ENCODE peak calls at places on chromosome 9, in four cellular contexts. One of them, this sample, is unnamed.

GRCh38 chr9:100601216-100601615 is 23.3 kb downstream of the CAVIN4 start:
- DNase-seq in HFF-Myc: peak; percentile 41
- DNase-seq in epithelial cell of proximal tubule: no peak
- DNase-seq in foreskin fibroblast: peak; percentile 32
- DNase-seq in this sample: no peak

GRCh38 chr9:124366476-124367220 is 48.6 kb downstream of the PSMB7 start:
- DNase-seq in HFF-Myc: no peak
- DNase-seq in epithelial cell of proximal tubule: no peak
- DNase-seq in foreskin fibroblast: peak; percentile 61
- DNase-seq in this sample: peak; percentile 21

GRCh38 chr9:116318463-116319271 is 165.1 kb downstream of the PAPPA start:
- DNase-seq in HFF-Myc: peak; percentile 63
- DNase-seq in epithelial cell of proximal tubule: no peak
- DNase-seq in foreskin fibroblast: peak; percentile 83
- DNase-seq in this sample: no peak

GRCh38 chr9:95313010-95313498 is 4.5 kb downstream of the FANCC start:
- DNase-seq in HFF-Myc: no peak
- DNase-seq in epithelial cell of proximal tubule: peak; percentile 32
- DNase-seq in foreskin fibroblast: peak; percentile 49
- DNase-seq in this sample: peak; percentile 32

GRCh38 chr9:137176302-137177182 is 4.7 kb upstream of the TMEM210 start:
- DNase-seq in HFF-Myc: no peak
- DNase-seq in epithelial cell of proximal tubule: no peak
- DNase-seq in foreskin fibroblast: no peak
- DNase-seq in this sample: no peak

GRCh38 chr9:30534458-30534857 is 1850.0 kb upstream of the ACO1 start:
- DNase-seq in HFF-Myc: no peak
- DNase-seq in epithelial cell of proximal tubule: no peak
- DNase-seq in foreskin fibroblast: no peak
- DNase-seq in this sample: no peak

GRCh38 chr9:127493592-127494303 is 42.4 kb downstream of the LRSAM1 start:
- DNase-seq in HFF-Myc: no peak
- DNase-seq in epithelial cell of proximal tubule: no peak
- DNase-seq in foreskin fibroblast: no peak
- DNase-seq in this sample: no peak

GRCh38 chr9:133876144-133876543 is 116.0 kb downstream of the VAV2 start:
- DNase-seq in HFF-Myc: no peak
- DNase-seq in epithelial cell of proximal tubule: no peak
- DNase-seq in foreskin fibroblast: no peak
- DNase-seq in this sample: no peak

GRCh38 chr9:99431103-99431502 is 209.0 kb downstream of the SEC61B start:
- DNase-seq in HFF-Myc: no peak
- DNase-seq in epithelial cell of proximal tubule: no peak
- DNase-seq in foreskin fibroblast: peak; percentile 56
- DNase-seq in this sample: no peak

GRCh38 chr9:36485647-36486453 is 85.8 kb upstream of the RNF38 start:
- DNase-seq in HFF-Myc: no peak
- DNase-seq in epithelial cell of proximal tubule: no peak
- DNase-seq in foreskin fibroblast: peak; percentile 14
- DNase-seq in this sample: no peak

GRCh38 chr9:99059074-99059894 is 45.6 kb upstream of the TGFBR1 start:
- DNase-seq in HFF-Myc: no peak
- DNase-seq in epithelial cell of proximal tubule: no peak
- DNase-seq in foreskin fibroblast: no peak
- DNase-seq in this sample: no peak

GRCh38 chr9:89686134-89686533 is 81.3 kb downstream of the GADD45G start:
- DNase-seq in HFF-Myc: no peak
- DNase-seq in epithelial cell of proximal tubule: no peak
- DNase-seq in foreskin fibroblast: no peak
- DNase-seq in this sample: no peak

GRCh38 chr9:4555251-4555650 is 65.0 kb downstream of the SLC1A1 start:
- DNase-seq in HFF-Myc: no peak
- DNase-seq in epithelial cell of proximal tubule: no peak
- DNase-seq in foreskin fibroblast: peak; percentile 34
- DNase-seq in this sample: peak; percentile 26

GRCh38 chr9:92986175-92987110 is 39.1 kb downstream of the FGD3 start:
- DNase-seq in HFF-Myc: no peak
- DNase-seq in epithelial cell of proximal tubule: no peak
- DNase-seq in foreskin fibroblast: no peak
- DNase-seq in this sample: no peak

GRCh38 chr9:136673088-136673969 is 10.6 kb downstream of the EGFL7 start:
- DNase-seq in HFF-Myc: no peak
- DNase-seq in epithelial cell of proximal tubule: no peak
- DNase-seq in foreskin fibroblast: no peak
- DNase-seq in this sample: no peak

GRCh38 chr9:34250721-34251120 is 71.9 kb downstream of the UBAP1 start:
- DNase-seq in HFF-Myc: no peak
- DNase-seq in epithelial cell of proximal tubule: no peak
- DNase-seq in foreskin fibroblast: no peak
- DNase-seq in this sample: no peak

GRCh38 chr9:129575818-129576217 is 45.1 kb downstream of the C9orf50 start:
- DNase-seq in HFF-Myc: no peak
- DNase-seq in epithelial cell of proximal tubule: no peak
- DNase-seq in foreskin fibroblast: no peak
- DNase-seq in this sample: no peak

GRCh38 chr9:129573977-129574376 is 46.9 kb downstream of the C9orf50 start:
- DNase-seq in HFF-Myc: no peak
- DNase-seq in epithelial cell of proximal tubule: no peak
- DNase-seq in foreskin fibroblast: no peak
- DNase-seq in this sample: no peak

GRCh38 chr9:129576546-129577543 is 44.1 kb downstream of the C9orf50 start:
- DNase-seq in HFF-Myc: no peak
- DNase-seq in epithelial cell of proximal tubule: no peak
- DNase-seq in foreskin fibroblast: peak; percentile 62
- DNase-seq in this sample: no peak

GRCh38 chr9:129572517-129572916 is 48.4 kb downstream of the C9orf50 start:
- DNase-seq in HFF-Myc: no peak
- DNase-seq in epithelial cell of proximal tubule: no peak
- DNase-seq in foreskin fibroblast: no peak
- DNase-seq in this sample: no peak

GRCh38 chr9:129574911-129575574 is 45.9 kb downstream of the C9orf50 start:
- DNase-seq in HFF-Myc: no peak
- DNase-seq in epithelial cell of proximal tubule: no peak
- DNase-seq in foreskin fibroblast: peak; percentile 56
- DNase-seq in this sample: no peak
- H3K4me3 ChIP-seq in HFF-Myc: no peak overlapping the region
- H3K4me3 ChIP-seq in epithelial cell of proximal tubule: no peak overlapping the region
- H3K4me3 ChIP-seq in foreskin fibroblast: no peak overlapping the region
- H3K4me3 ChIP-seq in this sample: no peak overlapping the region

DNA sequence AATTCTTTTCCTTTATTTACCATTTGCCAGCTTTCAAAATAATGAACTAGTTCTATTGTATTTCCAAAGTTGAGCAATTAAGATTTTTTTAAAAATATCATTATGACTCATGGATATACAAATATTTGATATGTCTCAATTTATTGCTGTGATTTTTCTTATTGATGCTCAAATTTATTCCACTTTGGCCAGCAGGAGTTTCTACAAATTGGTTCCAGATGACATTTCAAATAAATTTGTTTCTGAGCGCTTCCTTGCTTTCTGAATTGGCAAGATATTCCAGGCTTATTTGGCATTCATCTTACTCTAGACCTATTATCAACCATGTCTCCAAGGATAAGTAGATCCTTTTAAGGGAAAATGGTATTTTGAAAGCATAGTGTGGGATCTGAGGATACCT is 58.5 kb upstream of the TJP2 start:
- DNase-seq in HFF-Myc: no peak
- DNase-seq in epithelial cell of proximal tubule: no peak
- DNase-seq in foreskin fibroblast: peak; percentile 45
- DNase-seq in this sample: no peak
- TF ChIP-seq CTCF in HFF-Myc: no peak
- TF ChIP-seq CTCF in epithelial cell of proximal tubule: no peak
- TF ChIP-seq CTCF in foreskin fibroblast: no peak
- TF ChIP-seq CTCF in this sample: no peak

DNA sequence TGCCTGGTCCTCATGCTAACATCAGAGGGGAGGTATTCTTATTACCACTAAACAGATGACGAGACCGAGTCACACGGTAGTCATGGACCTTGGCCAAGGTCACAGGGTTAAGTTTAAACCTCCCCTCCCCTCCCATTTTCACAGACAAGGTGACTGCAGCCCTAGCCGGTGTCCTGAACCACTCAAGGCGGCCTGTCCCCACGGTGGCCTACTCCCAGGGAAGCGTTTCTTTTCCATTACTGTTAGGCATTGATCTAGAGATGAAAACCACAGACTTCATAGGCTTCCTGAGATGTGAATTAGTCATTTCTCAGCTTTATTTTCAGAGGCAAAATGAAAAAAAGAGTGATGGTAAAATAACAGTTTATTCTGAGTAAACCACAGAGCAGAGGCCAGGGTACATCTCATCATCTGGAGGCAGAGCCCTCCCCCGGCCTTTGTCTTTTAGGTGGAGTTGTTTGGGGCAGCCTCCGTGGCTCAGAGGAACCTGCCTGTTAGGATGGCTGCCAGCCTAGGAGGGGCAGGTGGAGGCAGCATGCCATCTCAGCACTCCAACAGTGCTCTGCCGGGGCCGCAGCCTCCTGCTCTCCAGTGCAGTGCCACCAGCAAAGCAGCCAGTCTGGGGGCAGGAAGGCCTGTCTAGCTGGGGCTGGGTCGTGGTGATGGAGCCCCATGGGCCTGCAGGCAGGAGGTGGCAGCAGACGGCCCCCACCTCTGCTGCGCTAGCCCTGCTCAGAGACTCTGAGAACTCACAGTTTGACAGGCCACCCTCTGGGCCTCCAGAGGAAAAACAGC is 71.2 kb downstream of the RAPGEF1 start:
- DNase-seq in HFF-Myc: no peak
- DNase-seq in epithelial cell of proximal tubule: no peak
- DNase-seq in foreskin fibroblast: peak; percentile 38
- DNase-seq in this sample: no peak
- H3K4me3 ChIP-seq in HFF-Myc: no peak overlapping the region
- H3K4me3 ChIP-seq in epithelial cell of proximal tubule: no peak overlapping the region
- H3K4me3 ChIP-seq in foreskin fibroblast: no peak overlapping the region
- H3K4me3 ChIP-seq in this sample: no peak overlapping the region

GRCh38 chr9:88106492-88106891 is 31.8 kb downstream of the SPATA31C2 start:
- DNase-seq in HFF-Myc: no peak
- DNase-seq in epithelial cell of proximal tubule: no peak
- DNase-seq in foreskin fibroblast: peak; percentile 1
- DNase-seq in this sample: no peak
- TF ChIP-seq CTCF in HFF-Myc: peak; percentile 47
- TF ChIP-seq CTCF in epithelial cell of proximal tubule: peak; percentile 75
- TF ChIP-seq CTCF in foreskin fibroblast: peak; percentile 61
- TF ChIP-seq CTCF in this sample: peak; percentile 60

DNA sequence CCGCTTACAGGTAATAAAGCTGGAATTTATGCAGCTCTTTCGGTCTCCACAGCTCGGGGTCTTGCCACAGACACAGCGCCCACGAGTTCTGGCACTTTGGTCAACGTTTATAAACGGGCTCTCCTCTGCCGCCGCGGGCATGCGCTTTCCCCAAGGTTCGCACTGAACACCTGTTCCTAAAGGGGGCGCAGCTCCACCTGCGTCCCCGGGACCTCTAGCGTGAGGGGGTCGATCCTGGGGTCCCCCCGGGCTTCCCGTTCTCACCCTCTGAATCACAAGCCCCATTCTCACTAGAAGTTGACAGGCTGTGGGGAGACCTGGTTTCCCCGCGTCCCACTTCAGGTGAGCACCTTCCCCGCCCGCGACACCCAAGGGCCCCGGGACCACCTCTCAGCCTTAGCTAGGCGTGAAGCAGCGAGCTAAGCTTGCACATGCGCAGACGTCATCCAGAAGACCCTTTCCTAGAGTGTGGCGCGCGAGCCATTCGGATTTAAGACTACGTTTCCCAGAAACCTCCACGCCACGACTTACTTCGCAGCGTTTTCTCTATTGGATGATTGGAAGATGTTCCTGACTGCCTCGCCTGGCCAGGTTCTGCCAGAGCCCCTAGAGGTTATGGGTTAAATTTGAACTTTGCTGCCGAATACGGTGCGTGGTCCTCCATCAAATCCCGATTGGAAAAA is 21.3 kb upstream of the ZNF782 start:
- DNase-seq in HFF-Myc: no peak
- DNase-seq in epithelial cell of proximal tubule: no peak
- DNase-seq in foreskin fibroblast: peak; percentile 55
- DNase-seq in this sample: peak; percentile 63
- H3K4me3 ChIP-seq in HFF-Myc: peak overlapping the region; percentile 43
- H3K4me3 ChIP-seq in epithelial cell of proximal tubule: peak overlapping the region; percentile 69
- H3K4me3 ChIP-seq in foreskin fibroblast: peak overlapping the region; percentile 46
- H3K4me3 ChIP-seq in this sample: peak overlapping the region; percentile 46